ENCODE peak calls at places on chromosomes 12 and 14, in five cellular contexts. M, W, J, I and Z are unnamed samples.

GRCh38 chr14:69880051-69880487 is 853 bp downstream of the SMOC1 start:
- DNase-seq in M (no peak), W (no peak), J (no peak), I (no peak), Z (no peak)

GRCh38 chr12:52198454-52199215 is 6.8 kb upstream of the KRT80 start:
- DNase-seq in M (peak; percentile 23), W (no peak), J (no peak), I (no peak), Z (peak; percentile 60)

GRCh38 chr14:70897475-70897874 is 9.8 kb upstream of the PCNX1 start:
- DNase-seq in M (no peak), W (no peak), J (no peak), I (no peak), Z (peak; percentile 45)

GRCh38 chr12:11668611-11669010 is 19.1 kb downstream of the ETV6 start:
- DNase-seq in M (no peak), W (no peak), J (no peak), I (no peak), Z (no peak)

GRCh38 chr14:101256266-101256665 is 305.0 kb upstream of the DIO3 start:
- DNase-seq in M (no peak), W (no peak), J (no peak), I (no peak), Z (no peak)

GRCh38 chr14:28777773-28778606 is 11.4 kb downstream of the FOXG1 start:
- DNase-seq in M (no peak), W (no peak), J (no peak), I (peak; percentile 49), Z (no peak)

GRCh38 chr14:38197001-38197760 is 10.5 kb upstream of the SSTR1 start:
- DNase-seq in M (no peak), W (peak; percentile 59), J (no peak), I (no peak), Z (no peak)

GRCh38 chr14:61739133-61739532 is 23.1 kb upstream of the SNAPC1 start:
- DNase-seq in M (no peak), W (no peak), J (no peak), I (no peak), Z (no peak)